ENCODE peak calls at places on chromosomes 2 and 18, in nine cellular contexts. F is aorta; C is uterus; E is LoVo; I is mammary epithelial cell; D is stimulated activated CD4-positive, alpha-beta T cell treated with anti-CD3 and anti-CD28 coated beads, TNF-alpha, amount 100 ng/mL, for 4 hours; P is colonic mucosa; M is AG08396; Q is Calu3. Y is an unnamed sample.

GRCh38 chr18:71784777-71785176 is 759.4 kb downstream of the CBLN2 start:
- DNase-seq in M (no peak), P (peak; percentile 20), F (no peak), D (no peak), C (no peak), Q (no peak), I (no peak), E (no peak), Y (no peak)

GRCh38 chr18:67281746-67282145 is 234.8 kb downstream of the DSEL start:
- DNase-seq in M (no peak), D (no peak), C (no peak), F (no peak), E (no peak), Q (no peak), P (no peak), I (no peak), Y (no peak)

GRCh38 chr2:86476092-86476491 is 34.9 kb downstream of the KDM3A start:
- DNase-seq in P (no peak), E (no peak), F (no peak), M (peak; percentile 39), C (no peak), Q (no peak), D (no peak), I (no peak), Y (peak; percentile 10)

GRCh38 chr2:27421660-27422250 is 6.7 kb upstream of the NRBP1 start:
- DNase-seq in M (no peak), E (no peak), Q (no peak), D (no peak), F (no peak), I (no peak), P (no peak), C (no peak), Y (no peak)

GRCh38 chr2:97695744-97696143 is 17.6 kb upstream of the ZAP70 start:
- DNase-seq in I (no peak), P (no peak), F (no peak), E (no peak), C (no peak), D (no peak), M (no peak), Q (no peak), Y (no peak)

GRCh38 chr2:228675042-228675441 is 493.6 kb upstream of the SPHKAP start:
- DNase-seq in P (no peak), E (no peak), C (peak; percentile 41), M (peak; percentile 25), Q (no peak), I (no peak), F (no peak), D (no peak), Y (peak; percentile 81)

GRCh38 chr2:134201559-134201958 is 52.3 kb upstream of the MGAT5 start:
- DNase-seq in F (no peak), I (no peak), P (no peak), Q (no peak), M (no peak), D (no peak), E (no peak), C (no peak), Y (no peak)

GRCh38 chr2:128091691-128092050 is 671 bp downstream of the UGGT1 start:
- DNase-seq in M (peak; percentile 26), C (no peak), D (no peak), P (no peak), E (peak; percentile 6), Q (no peak), I (peak; percentile 24), F (no peak), Y (no peak)

GRCh38 chr2:227503433-227504406 is 31.8 kb downstream of the AGFG1 start:
- DNase-seq in M (peak; percentile 43), D (no peak), C (no peak), E (peak; percentile 90), P (peak; percentile 72), I (peak; percentile 72), F (no peak), Q (peak; percentile 69), Y (no peak)

GRCh38 chr2:176449852-176450251 is 180.6 kb downstream of the MTX2 start:
- DNase-seq in F (no peak), C (no peak), Q (no peak), D (no peak), P (no peak), E (no peak), M (no peak), I (no peak), Y (no peak)

GRCh38 chr18:44740000-44740399 is 59.3 kb downstream of the SETBP1 start:
- DNase-seq in F (no peak), D (no peak), I (peak; percentile 86), Q (no peak), E (no peak), M (no peak), C (no peak), P (no peak), Y (no peak)

GRCh38 chr2:142286618-142287017 is 155.8 kb upstream of the LRP1B start:
- DNase-seq in C (no peak), P (no peak), Q (no peak), F (no peak), M (no peak), D (no peak), E (peak; percentile 26), I (peak; percentile 13), Y (no peak)

GRCh38 chr2:4445821-4446220 is 742.4 kb downstream of the DCDC2C start:
- DNase-seq in M (no peak), P (no peak), D (no peak), Q (no peak), F (no peak), I (no peak), C (no peak), E (no peak), Y (no peak)